ENCODE peak calls at places on chromosome 18, in nine cellular contexts. O is kidney glomerular epithelial cell; W is fibroblast of the aortic adventitia; K is stimulated activated CD8-positive, alpha-beta memory T cell treated with anti-CD3 and anti-CD28 coated beads, Interleukin-4, amount 100 ng/mL, for 24 hours; C is activated CD4-positive, alpha-beta T cell treated with anti-CD3 and anti-CD28 coated beads, Interleukin-2, amount 50 U/mL, for 24 hours; L is cardiac fibroblast; X is EH; I is GM12892; R is SK-N-MC. A is an unnamed sample.

GRCh38 chr18:79545714-79546113 is 133.9 kb upstream of the CTDP1 start:
- DNase-seq in O (no peak), W (no peak), K (no peak), C (no peak), L (no peak), X (no peak), I (no peak), R (no peak), A (no peak)

GRCh38 chr18:6624271-6624670 is 105.2 kb upstream of the ARHGAP28 start:
- DNase-seq in O (peak), W (peak), K (no peak), C (no peak), L (peak), X (peak), I (no peak), R (no peak), A (no peak)

GRCh38 chr18:27964811-27965210 is 212.1 kb downstream of the CDH2 start:
- DNase-seq in O (peak), W (peak), K (no peak), C (no peak), L (peak), X (peak), I (no peak), R (no peak), A (no peak)

GRCh38 chr18:1663879-1664705 is 759.4 kb downstream of the ADCYAP1 start:
- DNase-seq in O (peak), W (peak), K (peak), C (no peak), L (peak), X (no peak), I (no peak), R (peak), A (no peak)

GRCh38 chr18:13615432-13615861 is 110.9 kb downstream of the FAM210A start:
- DNase-seq in O (no peak), W (no peak), K (no peak), C (no peak), L (no peak), X (peak), I (no peak), R (no peak), A (no peak)

GRCh38 chr18:71951021-71951420 is 593.1 kb downstream of the CBLN2 start:
- DNase-seq in O (no peak), W (no peak), K (no peak), C (no peak), L (no peak), X (no peak), I (no peak), R (no peak), A (no peak)

GRCh38 chr18:61464551-61465102 is 131.4 kb downstream of the CDH20 start:
- DNase-seq in O (peak), W (peak), K (no peak), C (no peak), L (no peak), X (no peak), I (no peak), R (no peak), A (no peak)

GRCh38 chr18:65287642-65288041 is 463.2 kb upstream of the CDH7 start:
- DNase-seq in O (peak), W (no peak), K (no peak), C (no peak), L (no peak), X (no peak), I (no peak), R (no peak), A (no peak)

GRCh38 chr18:62877448-62878221 is 162.3 kb downstream of the PHLPP1 start:
- DNase-seq in O (peak), W (peak), K (no peak), C (no peak), L (peak), X (peak), I (no peak), R (no peak), A (no peak)

GRCh38 chr18:32847719-32848118 is 74.9 kb upstream of the KLHL14 start:
- DNase-seq in O (no peak), W (no peak), K (no peak), C (no peak), L (no peak), X (no peak), I (no peak), R (no peak), A (no peak)

GRCh38 chr18:67705748-67706147 is 189.2 kb upstream of the DSEL start:
- DNase-seq in O (no peak), W (no peak), K (no peak), C (no peak), L (peak), X (peak), I (no peak), R (no peak), A (no peak)

GRCh38 chr18:36539674-36540073 is 242.2 kb downstream of the FHOD3 start:
- DNase-seq in O (no peak), W (peak), K (no peak), C (no peak), L (no peak), X (peak), I (no peak), R (no peak), A (no peak)

GRCh38 chr18:68417166-68417776 is 297.6 kb downstream of the TMX3 start:
- DNase-seq in O (no peak), W (no peak), K (no peak), C (no peak), L (no peak), X (peak), I (no peak), R (no peak), A (no peak)

GRCh38 chr18:57780318-57781127 is 22.6 kb downstream of the ATP8B1 start:
- DNase-seq in O (peak), W (peak), K (no peak), C (no peak), L (peak), X (peak), I (no peak), R (peak), A (no peak)

GRCh38 chr18:59885579-59886163 is 14.1 kb upstream of the PMAIP1 start:
- DNase-seq in O (peak), W (peak), K (no peak), C (peak), L (peak), X (peak), I (no peak), R (no peak), A (no peak)